ENCODE peak calls at places on chromosomes 6 and 20, in nine cellular contexts. V is Right ventricle myocardium inferior, L is iPS-NIHi11, K is pancreas, H is SK-N-SH, G is left ventricle myocardium inferior, D is NCI-H748 treated with DMSO at 0.1 percent for 48 hours, N is testis, S is cerebellum. T is an unnamed sample.

GRCh38 chr6:27866370-27867050 is 45.7 kb downstream of the OR2B2 start:
- DNase-seq in G (no peak), V (no peak), D (peak; percentile 85), K (no peak), S (peak; percentile 65), L (no peak), N (no peak), H (peak; percentile 62), T (no peak)

GRCh38 chr20:59328071-59328470 is 27.7 kb downstream of the EDN3 start:
- DNase-seq in H (no peak), G (no peak), D (no peak), S (no peak), N (no peak), L (no peak), K (no peak), V (no peak), T (no peak)

GRCh38 chr6:152206072-152206818 is 398.8 kb downstream of the ESR1 start:
- DNase-seq in N (peak; percentile 54), S (no peak), G (peak; percentile 26), K (peak; percentile 18), H (no peak), V (no peak), L (peak; percentile 47), D (no peak), T (no peak)

GRCh38 chr6:87350516-87350915 is 5.9 kb downstream of the C6orf163 start:
- DNase-seq in V (no peak), S (no peak), H (no peak), N (no peak), G (no peak), L (no peak), D (no peak), K (no peak), T (no peak)

GRCh38 chr6:152232494-152233151 is 404.5 kb downstream of the SYNE1 start:
- DNase-seq in D (no peak), N (no peak), K (no peak), G (peak; percentile 19), V (no peak), L (peak; percentile 10), H (peak; percentile 28), S (no peak), T (no peak)

GRCh38 chr20:10673176-10673830 is 496 bp downstream of the JAG1 start:
- DNase-seq in S (no peak), H (peak; percentile 72), D (peak; percentile 60), G (no peak), N (peak; percentile 40), K (peak; percentile 55), V (peak; percentile 80), L (peak; percentile 27), T (no peak)

GRCh38 chr20:10919549-10920140 is 245.8 kb upstream of the JAG1 start:
- DNase-seq in G (peak; percentile 36), N (no peak), D (no peak), S (no peak), V (no peak), L (no peak), H (no peak), K (no peak), T (no peak)

GRCh38 chr20:43844778-43845614 is 69.7 kb upstream of the TOX2 start:
- DNase-seq in S (peak; percentile 54), K (no peak), G (peak; percentile 25), H (no peak), D (no peak), N (peak; percentile 57), V (no peak), L (no peak), T (no peak)

GRCh38 chr20:52090036-52090435 is 101.5 kb downstream of the ZFP64 start:
- DNase-seq in K (no peak), V (no peak), L (no peak), D (no peak), N (no peak), G (no peak), S (no peak), H (no peak), T (no peak)

T was measured in HuH-7.5.